ENCODE peak calls at places on chromosomes 2 and 18, in four cellular contexts. P is epithelial cell of esophagus, L is HuH-7.5, F is NCI-H446 treated with DMSO at 0.1 percent for 48 hours. Z is an unnamed sample.

GRCh38 chr2:215895330-215895729 is 118.0 kb downstream of the MREG start:
- DNase-seq in P (no peak), L (no peak), F (no peak), Z (no peak)

GRCh38 chr2:105371156-105371555 is 27.7 kb downstream of the FHL2 start:
- DNase-seq in P (peak; percentile 85), F (no peak), L (no peak), Z (no peak)

GRCh38 chr18:33711514-33711913 is 133.5 kb downstream of the ASXL3 start:
- DNase-seq in F (peak; percentile 78), P (no peak), L (no peak), Z (no peak)

GRCh38 chr2:111044066-111044465 is 76.6 kb upstream of the BCL2L11 start:
- DNase-seq in P (no peak), F (no peak), L (no peak), Z (no peak)

GRCh38 chr18:23276456-23276855 is 141.2 kb downstream of the CABLES1 start:
- DNase-seq in F (peak; percentile 53), P (no peak), L (no peak), Z (no peak)

GRCh38 chr2:70851704-70852103 is 16.1 kb upstream of the CD207 start:
- DNase-seq in P (peak; percentile 35), L (no peak), F (no peak), Z (peak; percentile 18)

GRCh38 chr2:111226797-111227700 is 106.3 kb downstream of the BCL2L11 start:
- DNase-seq in L (no peak), P (no peak), F (no peak), Z (peak; percentile 41)

GRCh38 chr2:223460774-223461211 is 141.4 kb downstream of the SCG2 start:
- DNase-seq in P (peak; percentile 72), L (no peak), F (peak; percentile 71), Z (peak; percentile 58)

GRCh38 chr2:113046465-113046864 is 6.2 kb downstream of the IL36B start:
- DNase-seq in P (no peak), F (no peak), L (no peak), Z (no peak)

GRCh38 chr2:10620481-10620880 is 69.3 kb downstream of the NOL10 start:
- DNase-seq in L (no peak), F (no peak), P (peak; percentile 29), Z (peak; percentile 51)

GRCh38 chr18:55763298-55763697 is 175.3 kb upstream of the TCF4 start:
- DNase-seq in P (peak; percentile 60), L (no peak), F (no peak), Z (peak; percentile 96)

GRCh38 chr2:183250472-183250871 is 126.2 kb downstream of the NUP35 start:
- DNase-seq in L (no peak), F (no peak), P (peak; percentile 16), Z (no peak)

GRCh38 chr2:70684846-70685622 is 83.0 kb downstream of the ADD2 start:
- DNase-seq in F (no peak), P (no peak), L (no peak), Z (no peak)

GRCh38 chr2:222311321-222311977 is 12.7 kb upstream of the PAX3 start:
- DNase-seq in P (no peak), L (no peak), F (no peak), Z (peak; percentile 28)

GRCh38 chr2:71605781-71606241 is 152.4 kb downstream of the DYSF start:
- DNase-seq in F (no peak), P (no peak), L (no peak), Z (no peak)

GRCh38 chr18:25814841-25815458 is 275.5 kb downstream of the SS18 start:
- DNase-seq in P (no peak), L (no peak), F (no peak), Z (no peak)

GRCh38 chr2:240602266-240603050 is 15.9 kb downstream of the CAPN10 start:
- DNase-seq in L (no peak), P (no peak), F (no peak), Z (no peak)

Z was measured in kidney tubule cell.